ENCODE peak calls at places on chromosomes 7 and 10, in six cellular contexts. W, G, P, N, O and X are unnamed samples. For H3K4me1 and H3K36me3, the result is how much of the 10 kb centered on the place peaks cover.

GRCh38 chr10:98030991-98031431 is 590 bp upstream of the CRTAC1 start:
- DNase-seq in W (peak), G (no peak), P (no peak), N (no peak), O (peak), X (no peak)

GRCh38 chr10:78944658-78945333 is 124.0 kb upstream of the ZMIZ1 start:
- DNase-seq in W (peak), G (no peak), P (no peak), N (no peak), O (peak), X (no peak)

GRCh38 chr7:28155964-28156363 is 24.6 kb downstream of the JAZF1 start:
- DNase-seq in W (no peak), G (no peak), P (no peak), N (no peak), O (peak), X (no peak)

GRCh38 chr10:70334526-70335245 is 47.7 kb downstream of the LRRC20 start:
- DNase-seq in W (no peak), G (no peak), P (no peak), N (no peak), O (no peak), X (no peak)

GRCh38 chr7:28296571-28297483 is 115.5 kb upstream of the CREB5 start:
- DNase-seq in W (peak), G (no peak), P (no peak), N (peak), O (peak), X (peak)

GRCh38 chr7:139560199-139560598 is 36.7 kb downstream of the CLEC2L start:
- DNase-seq in W (no peak), G (no peak), P (no peak), N (no peak), O (no peak), X (no peak)

GRCh38 chr7:2190531-2190930 is 42.2 kb downstream of the MAD1L1 start:
- DNase-seq in W (peak), G (no peak), P (no peak), N (no peak), O (peak), X (peak)

GRCh38 chr7:100799037-100799896 is 28.1 kb downstream of the EPHB4 start:
- DNase-seq in W (peak), G (peak), P (peak), N (peak), O (peak), X (peak)

GRCh38 chr10:79333513-79333912 is 13.8 kb upstream of the PPIF start:
- DNase-seq in W (no peak), G (no peak), P (no peak), N (no peak), O (peak), X (no peak)

GRCh38 chr10:119658274-119658673 is 7.1 kb downstream of the BAG3 start:
- DNase-seq in W (peak), G (no peak), P (peak), N (no peak), O (peak), X (no peak)

GRCh38 chr7:19106308-19107141 is 10.9 kb downstream of the TWIST1 start:
- DNase-seq in W (peak), G (no peak), P (no peak), N (no peak), O (no peak), X (no peak)

GRCh38 chr7:55065079-55065478 is 46.3 kb downstream of the EGFR start:
- DNase-seq in W (peak), G (peak), P (peak), N (no peak), O (peak), X (no peak)

GRCh38 chr10:95266674-95267095 is 24.1 kb downstream of the PDLIM1 start:
- DNase-seq in W (peak), G (peak), P (no peak), N (no peak), O (peak), X (peak)

GRCh38 chr10:50326757-50327701 is 75.7 kb upstream of the ASAH2 start:
- DNase-seq in W (no peak), G (no peak), P (no peak), N (no peak), O (peak), X (peak)

GRCh38 chr7:105402221-105403095 is 13.7 kb upstream of the SRPK2 start:
- DNase-seq in W (no peak), G (no peak), P (no peak), N (no peak), O (peak), X (no peak)

DNA sequence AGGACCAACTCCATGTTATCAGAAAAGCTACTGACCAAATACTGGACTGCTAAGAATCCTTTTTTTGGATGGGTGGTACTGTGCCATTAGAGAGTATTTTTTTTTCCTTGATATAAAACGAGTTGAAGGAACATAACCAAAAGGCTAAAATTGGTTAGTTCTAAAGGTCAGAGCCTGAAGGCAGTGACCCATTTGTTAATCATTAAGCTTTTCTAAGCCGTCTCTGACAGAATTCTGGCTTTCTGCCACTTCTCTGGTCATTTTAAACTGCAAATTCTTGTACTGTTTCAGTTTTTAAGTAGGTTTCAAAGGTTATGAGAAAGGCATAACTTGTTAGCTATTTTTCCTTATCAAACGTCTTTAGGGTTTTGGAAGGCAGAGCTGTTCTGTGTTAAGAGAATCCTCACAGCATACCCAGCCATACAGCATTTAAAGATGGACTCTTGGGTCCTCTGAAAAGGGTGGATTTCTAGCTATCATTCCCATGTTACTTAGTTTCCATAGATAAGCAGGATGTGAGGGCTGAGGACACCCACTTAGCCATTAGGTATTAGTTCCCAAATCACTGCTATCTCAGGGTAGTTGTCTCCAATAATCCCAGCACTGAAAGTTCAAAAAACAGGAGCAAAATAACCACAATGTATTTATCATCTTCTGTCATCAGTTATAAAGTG is 196.8 kb downstream of the RNLS start:
- DNase-seq in W (peak), G (no peak), P (no peak), N (no peak), O (no peak), X (peak)
- H3K4me1 ChIP-seq in W (under half), G (under half), P (under half), N (half or more), O (under half), X (under half)

DNA sequence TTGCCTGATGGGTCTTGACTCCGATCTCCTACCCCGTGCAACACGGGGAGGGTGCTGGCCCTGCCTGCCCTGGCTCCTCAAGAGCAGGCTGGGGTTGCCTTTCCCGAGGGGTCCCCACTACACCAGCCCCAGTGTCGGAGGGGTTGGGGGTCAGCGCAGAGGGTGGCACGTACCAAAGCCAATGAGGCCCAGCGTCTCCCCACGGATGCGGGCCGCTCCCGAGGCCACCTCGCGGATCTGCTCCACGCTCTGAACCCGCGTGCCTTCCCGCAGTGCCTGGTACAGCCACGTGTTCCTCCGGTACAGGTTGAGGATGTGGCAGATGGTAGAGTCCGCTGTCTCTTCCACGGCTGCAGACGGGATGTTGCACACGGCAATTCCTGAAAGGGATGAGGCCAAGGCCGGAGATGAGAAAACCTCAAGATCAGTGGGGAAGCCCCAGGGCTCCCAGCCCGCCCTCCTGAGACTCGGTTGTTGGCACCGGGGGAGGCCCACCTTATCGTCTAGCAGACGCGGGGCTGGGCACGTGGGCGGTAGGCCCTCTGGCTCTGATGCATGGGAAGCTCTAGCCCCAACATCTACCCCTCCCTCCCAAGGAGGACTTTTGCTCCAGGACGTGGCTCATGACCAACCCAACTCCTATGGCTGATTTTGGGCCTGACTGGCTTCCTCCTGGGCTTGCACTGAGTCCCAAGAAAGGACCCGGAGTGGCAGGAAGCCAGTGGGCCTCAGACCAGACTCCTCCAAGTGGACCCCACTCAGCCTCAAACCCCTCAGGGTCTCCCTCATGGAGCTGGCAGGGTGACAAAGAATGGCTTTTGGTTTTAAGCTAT is 56.1 kb downstream of the ZRANB1 start:
- DNase-seq in W (no peak), G (peak), P (no peak), N (no peak), O (no peak), X (peak)
- H3K36me3 ChIP-seq in W (under half), G (under half), P (half or more), N (under half), O (under half), X (half or more)

DNA sequence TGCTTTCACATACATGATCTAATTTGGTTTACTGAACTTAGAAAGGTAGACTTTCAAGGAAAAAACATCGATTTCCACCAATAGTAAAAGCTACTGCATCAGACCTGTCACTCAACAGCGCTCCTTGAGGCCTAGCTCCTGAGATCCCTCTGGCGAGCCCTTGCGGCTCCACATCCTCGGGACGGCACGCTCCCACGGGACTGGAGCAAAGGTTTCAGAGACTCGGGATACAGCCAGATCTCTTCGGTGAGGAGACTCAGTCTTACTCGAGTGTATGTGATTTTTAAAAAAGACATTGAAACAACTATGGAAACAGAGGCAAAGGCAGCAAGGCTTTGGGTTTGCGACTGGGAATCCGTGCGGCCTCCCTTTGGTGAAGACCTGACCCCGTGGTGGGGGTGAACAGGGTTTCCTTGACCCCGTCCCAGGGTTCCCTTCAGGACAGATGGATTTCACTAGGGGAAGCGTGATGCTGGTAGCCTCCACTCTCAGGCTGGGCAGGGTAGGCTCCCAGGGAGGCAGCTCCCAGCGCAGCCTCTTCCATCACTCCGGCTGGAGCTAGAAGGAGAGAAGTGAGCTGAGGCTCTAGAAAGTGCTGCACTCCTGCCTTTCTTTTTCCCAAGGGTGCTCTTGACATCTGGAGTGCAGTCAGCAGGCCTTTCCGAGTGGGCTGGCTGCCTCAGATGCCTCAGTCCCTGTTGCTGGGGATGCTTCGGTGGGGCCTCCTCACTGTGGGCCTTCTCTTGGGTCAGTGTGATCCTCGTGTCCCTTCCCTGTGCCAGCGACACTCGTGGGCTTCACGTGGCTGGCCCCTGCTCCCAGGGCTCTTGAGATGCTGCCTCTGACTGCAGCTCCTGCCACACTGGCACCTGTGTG is 5.8 kb upstream of the ATP6V0E2 start:
- DNase-seq in W (no peak), G (no peak), P (peak), N (no peak), O (no peak), X (no peak)
- H3K4me1 ChIP-seq in W (under half), G (under half), P (under half), N (half or more), O (under half), X (under half)

GRCh38 chr10:68732651-68733050 is 11.6 kb downstream of the CCAR1 start:
- DNase-seq in W (no peak), G (peak), P (no peak), N (no peak), O (no peak), X (no peak)
- H3K36me3 ChIP-seq in W (under half), G (under half), P (half or more), N (half or more), O (under half), X (half or more)

DNA sequence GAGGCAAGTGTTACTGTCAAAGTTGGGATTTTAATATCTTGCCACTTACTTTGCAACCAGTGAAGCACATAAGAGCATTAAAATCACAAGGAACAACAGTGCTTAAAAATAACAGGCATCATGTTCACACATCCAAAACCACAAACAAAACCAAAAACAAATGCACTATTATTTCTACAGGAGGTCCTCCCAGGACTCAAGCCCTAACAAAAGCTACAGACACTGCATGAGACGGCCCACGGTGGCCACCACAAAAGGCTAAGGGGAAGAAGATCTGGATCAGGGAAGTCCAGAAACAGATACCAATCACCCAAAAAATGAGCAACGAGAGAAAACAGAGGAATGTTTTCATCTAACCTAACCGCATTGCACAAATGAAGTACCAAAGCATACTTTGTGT is 158.4 kb downstream of the ZMYND11 start:
- DNase-seq in W (no peak), G (no peak), P (no peak), N (no peak), O (no peak), X (no peak)
- H3K4me1 ChIP-seq in W (under half), G (under half), P (under half), N (under half), O (under half), X (under half)

GRCh38 chr10:100168313-100168643 is 17.6 kb downstream of the ERLIN1 start:
- DNase-seq in W (no peak), G (no peak), P (no peak), N (no peak), O (no peak), X (no peak)
- H3K36me3 ChIP-seq in W (under half), G (under half), P (under half), N (under half), O (under half), X (under half)

DNA sequence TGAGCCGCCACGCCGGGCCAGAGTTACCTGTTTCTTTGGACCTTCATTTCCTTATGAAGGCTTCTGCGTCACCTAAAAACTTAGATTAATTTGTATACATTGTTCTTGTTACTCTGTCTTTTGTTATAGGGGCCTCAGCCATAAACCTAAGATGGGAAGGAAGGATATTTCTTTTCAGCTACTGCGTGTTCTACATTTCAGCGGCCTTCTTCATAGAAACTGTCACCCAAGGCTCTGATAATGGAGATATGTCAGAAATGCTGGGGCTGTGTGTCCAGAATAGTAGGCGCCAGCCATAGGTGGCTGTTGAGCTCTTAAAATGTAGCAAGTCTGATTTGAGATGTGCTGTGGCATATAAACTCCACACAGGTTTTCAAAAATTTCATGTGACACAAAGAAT is 52.9 kb downstream of the HK1 start:
- DNase-seq in W (no peak), G (no peak), P (no peak), N (no peak), O (no peak), X (no peak)
- H3K4me1 ChIP-seq in W (under half), G (half or more), P (half or more), N (half or more), O (under half), X (under half)

GRCh38 chr10:112404612-112405011 is 30.7 kb downstream of the ACSL5 start:
- DNase-seq in W (no peak), G (no peak), P (no peak), N (no peak), O (peak), X (no peak)
- H3K36me3 ChIP-seq in W (under half), G (under half), P (under half), N (half or more), O (under half), X (under half)